ENCODE peak calls at places on chromosomes 7 and 10, in five cellular contexts. X, N, M, G and B are unnamed samples.

GRCh38 chr10:17022399-17022798 is 107.2 kb downstream of the CUBN start:
- DNase-seq in X (no peak), N (no peak), M (no peak), G (peak; percentile 48), B (no peak)

GRCh38 chr10:88293073-88293472 is 290.0 kb downstream of the RNLS start:
- DNase-seq in X (no peak), N (no peak), M (no peak), G (no peak), B (no peak)

GRCh38 chr7:7176421-7177043 is 5.8 kb upstream of the C1GALT1 start:
- DNase-seq in X (no peak), N (peak; percentile 81), M (no peak), G (no peak), B (peak; percentile 76)

GRCh38 chr10:28744021-28744420 is 66.7 kb downstream of the BAMBI start:
- DNase-seq in X (no peak), N (no peak), M (no peak), G (no peak), B (no peak)

GRCh38 chr10:110006358-110007170 is 1.2 kb upstream of the ADD3 start:
- DNase-seq in X (no peak), N (peak; percentile 21), M (peak; percentile 14), G (no peak), B (no peak)

GRCh38 chr10:82865366-82865765 is 990.4 kb downstream of the NRG3 start:
- DNase-seq in X (no peak), N (no peak), M (no peak), G (no peak), B (no peak)

GRCh38 chr7:140358771-140359095 is 39.6 kb downstream of the SLC37A3 start:
- DNase-seq in X (no peak), N (no peak), M (no peak), G (no peak), B (no peak)

GRCh38 chr10:70974351-70974901 is 86.1 kb upstream of the PCBD1 start:
- DNase-seq in X (no peak), N (no peak), M (peak; percentile 34), G (no peak), B (no peak)

GRCh38 chr7:24069751-24070150 is 214.2 kb upstream of the NPY start:
- DNase-seq in X (no peak), N (no peak), M (no peak), G (no peak), B (no peak)

GRCh38 chr7:118525020-118525419 is 300.5 kb downstream of the ANKRD7 start:
- DNase-seq in X (no peak), N (no peak), M (no peak), G (no peak), B (no peak)
- TF ChIP-seq POLR2AphosphoS5 in X (no peak), N (no peak), M (no peak), G (no peak), B (no peak)

GRCh38 chr7:155698633-155699032 is 54.2 kb downstream of the RBM33 start:
- DNase-seq in X (no peak), N (peak; percentile 37), M (no peak), G (no peak), B (no peak)

GRCh38 chr7:155702616-155703015 is 58.2 kb downstream of the RBM33 start:
- DNase-seq in X (no peak), N (no peak), M (no peak), G (no peak), B (no peak)

GRCh38 chr7:155700847-155701246 is 56.4 kb downstream of the RBM33 start:
- DNase-seq in X (no peak), N (no peak), M (no peak), G (no peak), B (no peak)

GRCh38 chr7:155699180-155699579 is 54.7 kb downstream of the RBM33 start:
- DNase-seq in X (no peak), N (no peak), M (no peak), G (no peak), B (no peak)

GRCh38 chr7:155701972-155702544 is 57.6 kb downstream of the RBM33 start:
- DNase-seq in X (no peak), N (no peak), M (no peak), G (no peak), B (no peak)
- TF ChIP-seq SIN3A in X (no peak), N (no peak), M (no peak), G (no peak), B (no peak)

GRCh38 chr10:132555648-132556575 is 18.3 kb downstream of the INPP5A start:
- DNase-seq in X (no peak), N (no peak), M (no peak), G (no peak), B (no peak)

GRCh38 chr10:132557696-132558515 is 20.3 kb downstream of the INPP5A start:
- DNase-seq in X (no peak), N (no peak), M (no peak), G (no peak), B (no peak)

GRCh38 chr10:132554991-132555647 is 17.5 kb downstream of the INPP5A start:
- DNase-seq in X (no peak), N (no peak), M (peak; percentile 79), G (no peak), B (no peak)

GRCh38 chr10:132558516-132559413 is 21.2 kb downstream of the INPP5A start:
- DNase-seq in X (no peak), N (no peak), M (no peak), G (no peak), B (no peak)

GRCh38 chr10:132556994-132557441 is 19.4 kb downstream of the INPP5A start:
- DNase-seq in X (no peak), N (no peak), M (no peak), G (no peak), B (no peak)
- TF ChIP-seq SP1 in X (no peak), N (no peak), M (no peak), G (no peak), B (no peak)

GRCh38 chr7:42315096-42315495 is 78.1 kb upstream of the GLI3 start:
- DNase-seq in X (no peak), N (no peak), M (no peak), G (no peak), B (no peak)
- TF ChIP-seq POLR2AphosphoS5 in X (no peak), N (no peak), M (no peak), G (no peak), B (no peak)